ENCODE peak calls at places on chromosomes 6 and 20, in seven cellular contexts. One of them, this sample, is unnamed.

GRCh38 chr6:147779624-147780023 is 271.1 kb downstream of the SAMD5 start:
- DNase-seq in epithelial cell of esophagus: no peak
- DNase-seq in lung: no peak
- DNase-seq in IMR-90: no peak
- DNase-seq in LNCaP clone FGC: no peak
- DNase-seq in A549: no peak
- DNase-seq in HCT116: no peak
- DNase-seq in this sample: no peak

GRCh38 chr6:168247456-168248147 is 72.0 kb downstream of the DACT2 start:
- DNase-seq in IMR-90: no peak
- DNase-seq in epithelial cell of esophagus: no peak
- DNase-seq in LNCaP clone FGC: peak
- DNase-seq in A549: peak
- DNase-seq in HCT116: no peak
- DNase-seq in lung: peak
- DNase-seq in this sample: no peak

GRCh38 chr6:43247115-43247999 is 4.1 kb downstream of the TTBK1 start:
- DNase-seq in lung: peak
- DNase-seq in IMR-90: peak
- DNase-seq in A549: peak
- DNase-seq in epithelial cell of esophagus: peak
- DNase-seq in LNCaP clone FGC: no peak
- DNase-seq in HCT116: peak
- DNase-seq in this sample: no peak

GRCh38 chr6:3906191-3907019 is 57.2 kb downstream of the FAM50B start:
- DNase-seq in HCT116: no peak
- DNase-seq in A549: no peak
- DNase-seq in IMR-90: no peak
- DNase-seq in lung: no peak
- DNase-seq in epithelial cell of esophagus: no peak
- DNase-seq in LNCaP clone FGC: no peak
- DNase-seq in this sample: no peak

GRCh38 chr6:137076277-137077068 is 31.7 kb upstream of the IL20RA start:
- DNase-seq in HCT116: peak
- DNase-seq in LNCaP clone FGC: peak
- DNase-seq in lung: peak
- DNase-seq in A549: peak
- DNase-seq in IMR-90: peak
- DNase-seq in epithelial cell of esophagus: peak
- DNase-seq in this sample: no peak

GRCh38 chr6:99219788-99220187 is 129.7 kb downstream of the FAXC start:
- DNase-seq in LNCaP clone FGC: no peak
- DNase-seq in lung: no peak
- DNase-seq in epithelial cell of esophagus: peak
- DNase-seq in HCT116: peak
- DNase-seq in A549: no peak
- DNase-seq in IMR-90: no peak
- DNase-seq in this sample: no peak

GRCh38 chr6:137625808-137626207 is 131.6 kb upstream of the OLIG3 start:
- DNase-seq in epithelial cell of esophagus: no peak
- DNase-seq in A549: peak
- DNase-seq in IMR-90: no peak
- DNase-seq in HCT116: no peak
- DNase-seq in LNCaP clone FGC: peak
- DNase-seq in lung: no peak
- DNase-seq in this sample: no peak

GRCh38 chr6:154572592-154572991 is 62.1 kb upstream of the CNKSR3 start:
- DNase-seq in HCT116: no peak
- DNase-seq in LNCaP clone FGC: no peak
- DNase-seq in IMR-90: no peak
- DNase-seq in epithelial cell of esophagus: no peak
- DNase-seq in A549: no peak
- DNase-seq in lung: no peak
- DNase-seq in this sample: no peak

GRCh38 chr6:169619650-169620049 is 82.2 kb downstream of the WDR27 start:
- DNase-seq in A549: no peak
- DNase-seq in HCT116: no peak
- DNase-seq in lung: no peak
- DNase-seq in epithelial cell of esophagus: peak
- DNase-seq in LNCaP clone FGC: no peak
- DNase-seq in IMR-90: peak
- DNase-seq in this sample: no peak

GRCh38 chr20:21613512-21613911 is 92.0 kb upstream of the PAX1 start:
- DNase-seq in LNCaP clone FGC: no peak
- DNase-seq in lung: no peak
- DNase-seq in IMR-90: no peak
- DNase-seq in HCT116: no peak
- DNase-seq in A549: no peak
- DNase-seq in epithelial cell of esophagus: no peak
- DNase-seq in this sample: no peak

GRCh38 chr20:51763965-51764602 is 4.1 kb downstream of the ATP9A start:
- DNase-seq in lung: no peak
- DNase-seq in A549: no peak
- DNase-seq in HCT116: no peak
- DNase-seq in LNCaP clone FGC: no peak
- DNase-seq in epithelial cell of esophagus: no peak
- DNase-seq in IMR-90: peak
- DNase-seq in this sample: no peak

GRCh38 chr20:50320910-50321796 is 130.5 kb downstream of the CEBPB start:
- DNase-seq in IMR-90: peak
- DNase-seq in LNCaP clone FGC: no peak
- DNase-seq in epithelial cell of esophagus: peak
- DNase-seq in lung: peak
- DNase-seq in HCT116: peak
- DNase-seq in A549: peak
- DNase-seq in this sample: peak

GRCh38 chr20:22583773-22584629 is at the start of gene FOXA2:
- DNase-seq in LNCaP clone FGC: no peak
- DNase-seq in A549: peak
- DNase-seq in IMR-90: no peak
- DNase-seq in lung: peak
- DNase-seq in HCT116: no peak
- DNase-seq in epithelial cell of esophagus: peak
- DNase-seq in this sample: no peak

GRCh38 chr6:130794686-130795085 is 32.5 kb upstream of the SMLR1 start:
- DNase-seq in IMR-90: no peak
- DNase-seq in A549: no peak
- DNase-seq in LNCaP clone FGC: peak
- DNase-seq in lung: no peak
- DNase-seq in HCT116: no peak
- DNase-seq in epithelial cell of esophagus: no peak
- DNase-seq in this sample: no peak

GRCh38 chr6:2566048-2566447 is 184.7 kb downstream of the MYLK4 start:
- DNase-seq in A549: no peak
- DNase-seq in lung: no peak
- DNase-seq in epithelial cell of esophagus: no peak
- DNase-seq in IMR-90: no peak
- DNase-seq in HCT116: no peak
- DNase-seq in LNCaP clone FGC: no peak
- DNase-seq in this sample: no peak

GRCh38 chr6:138776659-138777058 is 3.1 kb downstream of the CCDC28A start:
- DNase-seq in A549: no peak
- DNase-seq in epithelial cell of esophagus: no peak
- DNase-seq in IMR-90: no peak
- DNase-seq in LNCaP clone FGC: no peak
- DNase-seq in lung: no peak
- DNase-seq in HCT116: no peak
- DNase-seq in this sample: no peak

GRCh38 chr6:54291146-54291545 is 17.1 kb upstream of the TINAG start:
- DNase-seq in IMR-90: peak
- DNase-seq in epithelial cell of esophagus: peak
- DNase-seq in LNCaP clone FGC: no peak
- DNase-seq in HCT116: no peak
- DNase-seq in lung: no peak
- DNase-seq in A549: no peak
- DNase-seq in this sample: peak

DNA sequence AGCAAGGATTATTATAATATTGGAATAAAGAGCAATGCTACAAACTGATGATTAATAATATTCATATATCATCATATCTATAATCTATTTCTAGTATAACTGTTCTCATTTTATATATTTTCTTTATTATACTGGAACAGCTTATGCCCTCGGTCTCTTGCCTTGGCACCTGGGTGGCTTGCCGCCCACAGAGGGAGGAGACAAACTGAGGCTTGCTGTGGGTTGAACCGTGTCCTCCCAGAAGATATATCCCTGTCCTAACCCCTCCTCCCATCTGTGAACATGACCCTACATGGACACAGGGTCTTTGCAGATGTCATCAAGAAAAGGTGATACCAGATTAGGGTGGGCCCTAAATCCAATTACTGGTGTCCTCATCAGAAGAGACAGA is 4.7 kb downstream of the RNASET2 start:
- DNase-seq in HCT116: no peak
- DNase-seq in epithelial cell of esophagus: no peak
- DNase-seq in IMR-90: no peak
- DNase-seq in LNCaP clone FGC: no peak
- DNase-seq in lung: no peak
- DNase-seq in A549: no peak
- DNase-seq in this sample: no peak
- TF ChIP-seq CTCF in HCT116: no peak
- TF ChIP-seq CTCF in epithelial cell of esophagus: no peak
- TF ChIP-seq CTCF in IMR-90: no peak
- TF ChIP-seq CTCF in LNCaP clone FGC: no peak
- TF ChIP-seq CTCF in lung: no peak
- TF ChIP-seq CTCF in A549: no peak
- TF ChIP-seq CTCF in this sample: no peak

GRCh38 chr20:33719277-33719988 is 677 bp downstream of the PXMP4 start:
- DNase-seq in HCT116: no peak
- DNase-seq in LNCaP clone FGC: no peak
- DNase-seq in IMR-90: no peak
- DNase-seq in epithelial cell of esophagus: no peak
- DNase-seq in lung: no peak
- DNase-seq in A549: no peak
- DNase-seq in this sample: no peak
- H3K4me3 ChIP-seq in HCT116: peak
- H3K4me3 ChIP-seq in LNCaP clone FGC: no peak
- H3K4me3 ChIP-seq in IMR-90: peak
- H3K4me3 ChIP-seq in epithelial cell of esophagus: peak
- H3K4me3 ChIP-seq in lung: peak
- H3K4me3 ChIP-seq in A549: peak
- H3K4me3 ChIP-seq in this sample: peak

DNA sequence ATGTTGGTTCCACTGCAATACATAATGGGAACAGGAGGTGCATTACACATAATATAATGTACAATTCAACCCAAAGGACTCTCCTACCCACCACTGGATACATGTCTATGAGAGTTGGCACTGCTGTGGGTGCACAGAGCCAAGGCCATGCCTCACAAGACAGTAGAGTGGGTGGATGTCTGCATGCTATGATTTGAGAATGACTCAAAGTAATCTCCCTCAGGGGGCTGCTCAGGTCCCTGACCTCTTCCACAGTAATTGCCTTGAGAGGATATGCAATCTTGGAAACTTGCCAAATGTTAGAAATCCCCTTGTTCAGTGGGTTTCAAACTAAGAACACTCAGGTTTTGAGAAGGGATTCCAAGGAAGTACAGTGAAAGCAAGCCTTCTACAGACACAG is 79.0 kb downstream of the ANKEF1 start:
- DNase-seq in A549: no peak
- DNase-seq in lung: no peak
- DNase-seq in LNCaP clone FGC: no peak
- DNase-seq in IMR-90: no peak
- DNase-seq in HCT116: no peak
- DNase-seq in epithelial cell of esophagus: peak
- DNase-seq in this sample: no peak
- TF ChIP-seq CTCF in A549: no peak
- TF ChIP-seq CTCF in lung: no peak
- TF ChIP-seq CTCF in LNCaP clone FGC: no peak
- TF ChIP-seq CTCF in IMR-90: no peak
- TF ChIP-seq CTCF in HCT116: no peak
- TF ChIP-seq CTCF in epithelial cell of esophagus: no peak
- TF ChIP-seq CTCF in this sample: no peak

DNA sequence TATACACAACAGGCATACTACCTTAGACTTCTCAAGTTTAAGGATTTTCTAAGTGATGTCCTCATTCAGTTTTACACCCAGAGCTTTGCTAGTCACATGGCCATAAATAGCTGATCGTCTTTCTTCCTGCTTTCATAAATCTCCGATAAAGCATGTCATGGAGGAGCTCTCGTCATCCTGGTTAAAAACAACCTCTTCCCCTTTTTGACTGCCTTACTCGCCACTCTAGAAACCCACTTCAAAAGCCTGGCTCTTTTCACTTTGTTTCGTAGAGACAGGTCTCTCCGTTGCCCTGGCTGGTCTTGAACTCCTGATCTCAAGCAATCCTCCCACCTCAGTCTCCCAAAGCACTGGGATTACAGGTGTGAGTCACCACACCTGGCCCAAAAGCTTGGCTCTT is 67.0 kb upstream of the SMIM29 start:
- DNase-seq in lung: no peak
- DNase-seq in HCT116: no peak
- DNase-seq in epithelial cell of esophagus: no peak
- DNase-seq in IMR-90: no peak
- DNase-seq in LNCaP clone FGC: no peak
- DNase-seq in A549: no peak
- DNase-seq in this sample: no peak
- H3K4me3 ChIP-seq in lung: no peak
- H3K4me3 ChIP-seq in HCT116: no peak
- H3K4me3 ChIP-seq in epithelial cell of esophagus: no peak
- H3K4me3 ChIP-seq in IMR-90: no peak
- H3K4me3 ChIP-seq in LNCaP clone FGC: no peak
- H3K4me3 ChIP-seq in A549: no peak
- H3K4me3 ChIP-seq in this sample: no peak

DNA sequence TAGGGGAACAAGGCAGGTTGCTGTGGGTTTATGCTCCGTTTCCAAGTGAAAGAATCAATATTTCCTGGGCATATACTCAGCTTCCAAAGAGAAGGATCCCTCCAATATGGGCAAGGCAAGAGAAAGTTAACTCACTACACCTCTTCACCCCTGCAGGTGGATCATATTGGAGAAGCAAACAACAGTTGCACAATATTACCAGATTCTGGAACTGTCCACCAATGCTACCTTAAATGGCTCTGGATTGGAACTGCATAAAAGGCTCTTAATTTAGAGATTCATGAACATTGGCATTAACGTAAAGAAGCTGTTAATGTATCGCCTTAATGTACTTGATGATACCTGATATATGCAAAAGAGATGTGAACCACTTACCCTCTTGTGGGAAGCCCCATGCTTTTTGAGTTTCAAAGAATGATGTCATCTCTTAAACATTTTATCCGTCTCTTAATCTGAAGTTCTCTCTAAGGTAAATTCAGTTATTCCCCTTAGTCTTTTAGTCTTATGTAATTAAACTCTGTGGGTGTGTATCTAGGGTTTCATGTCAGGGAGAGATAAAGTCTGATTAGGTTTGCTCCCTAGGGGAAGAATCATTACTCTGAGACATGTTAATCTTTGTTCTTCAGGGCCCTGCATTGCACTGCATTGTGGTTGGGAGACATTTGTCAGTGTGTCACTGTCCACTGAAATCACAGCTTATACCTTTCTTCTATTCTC is 99.5 kb downstream of the PHACTR1 start:
- DNase-seq in lung: no peak
- DNase-seq in LNCaP clone FGC: peak
- DNase-seq in A549: no peak
- DNase-seq in epithelial cell of esophagus: no peak
- DNase-seq in IMR-90: no peak
- DNase-seq in HCT116: no peak
- DNase-seq in this sample: no peak
- TF ChIP-seq CTCF in lung: no peak
- TF ChIP-seq CTCF in LNCaP clone FGC: no peak
- TF ChIP-seq CTCF in A549: no peak
- TF ChIP-seq CTCF in epithelial cell of esophagus: no peak
- TF ChIP-seq CTCF in IMR-90: no peak
- TF ChIP-seq CTCF in HCT116: no peak
- TF ChIP-seq CTCF in this sample: no peak

This sample was measured in BJ.